ENCODE peak calls at places on chromosomes 5 and 9, in five cellular contexts. One of them, this sample, is unnamed.

GRCh38 chr5:163821142-163821541 is 315.7 kb downstream of the MAT2B start:
- DNase-seq in stimulated activated CD4-positive, alpha-beta T cell treated with anti-CD3 and anti-CD28 coated beads, Interleukin-2, amount 100 ng/mL, for 48 hours: no peak
- DNase-seq in DMS79: no peak
- DNase-seq in right cardiac atrium: no peak
- DNase-seq in cardiac muscle cell: no peak
- DNase-seq in this sample: no peak

GRCh38 chr5:90050135-90050534 is 359.4 kb downstream of the CETN3 start:
- DNase-seq in stimulated activated CD4-positive, alpha-beta T cell treated with anti-CD3 and anti-CD28 coated beads, Interleukin-2, amount 100 ng/mL, for 48 hours: no peak
- DNase-seq in DMS79: no peak
- DNase-seq in right cardiac atrium: no peak
- DNase-seq in cardiac muscle cell: no peak
- DNase-seq in this sample: no peak

GRCh38 chr5:123951204-123951977 is 439.4 kb downstream of the CSNK1G3 start:
- DNase-seq in stimulated activated CD4-positive, alpha-beta T cell treated with anti-CD3 and anti-CD28 coated beads, Interleukin-2, amount 100 ng/mL, for 48 hours: no peak
- DNase-seq in DMS79: no peak
- DNase-seq in right cardiac atrium: no peak
- DNase-seq in cardiac muscle cell: peak
- DNase-seq in this sample: no peak

GRCh38 chr9:5111696-5112095 is 73.7 kb downstream of the INSL6 start:
- DNase-seq in stimulated activated CD4-positive, alpha-beta T cell treated with anti-CD3 and anti-CD28 coated beads, Interleukin-2, amount 100 ng/mL, for 48 hours: no peak
- DNase-seq in DMS79: no peak
- DNase-seq in right cardiac atrium: no peak
- DNase-seq in cardiac muscle cell: no peak
- DNase-seq in this sample: no peak

GRCh38 chr9:133379153-133380086 is 3.3 kb downstream of the STKLD1 start:
- DNase-seq in stimulated activated CD4-positive, alpha-beta T cell treated with anti-CD3 and anti-CD28 coated beads, Interleukin-2, amount 100 ng/mL, for 48 hours: no peak
- DNase-seq in DMS79: no peak
- DNase-seq in right cardiac atrium: no peak
- DNase-seq in cardiac muscle cell: no peak
- DNase-seq in this sample: no peak

GRCh38 chr9:15570769-15571168 is 17.9 kb downstream of the CCDC171 start:
- DNase-seq in stimulated activated CD4-positive, alpha-beta T cell treated with anti-CD3 and anti-CD28 coated beads, Interleukin-2, amount 100 ng/mL, for 48 hours: no peak
- DNase-seq in DMS79: no peak
- DNase-seq in right cardiac atrium: no peak
- DNase-seq in cardiac muscle cell: no peak
- DNase-seq in this sample: no peak

GRCh38 chr5:10746711-10747110 is 14.3 kb downstream of the DAP start:
- DNase-seq in stimulated activated CD4-positive, alpha-beta T cell treated with anti-CD3 and anti-CD28 coated beads, Interleukin-2, amount 100 ng/mL, for 48 hours: no peak
- DNase-seq in DMS79: no peak
- DNase-seq in right cardiac atrium: no peak
- DNase-seq in cardiac muscle cell: no peak
- DNase-seq in this sample: no peak

GRCh38 chr5:159208508-159209437 is 580 bp downstream of the RNF145 start:
- DNase-seq in stimulated activated CD4-positive, alpha-beta T cell treated with anti-CD3 and anti-CD28 coated beads, Interleukin-2, amount 100 ng/mL, for 48 hours: peak
- DNase-seq in DMS79: no peak
- DNase-seq in right cardiac atrium: peak
- DNase-seq in cardiac muscle cell: peak
- DNase-seq in this sample: peak

GRCh38 chr5:164296603-164297080 is 791.2 kb downstream of the MAT2B start:
- DNase-seq in stimulated activated CD4-positive, alpha-beta T cell treated with anti-CD3 and anti-CD28 coated beads, Interleukin-2, amount 100 ng/mL, for 48 hours: no peak
- DNase-seq in DMS79: no peak
- DNase-seq in right cardiac atrium: no peak
- DNase-seq in cardiac muscle cell: peak
- DNase-seq in this sample: peak

GRCh38 chr5:102766295-102767090 is 11.4 kb downstream of the PAM start:
- DNase-seq in stimulated activated CD4-positive, alpha-beta T cell treated with anti-CD3 and anti-CD28 coated beads, Interleukin-2, amount 100 ng/mL, for 48 hours: no peak
- DNase-seq in DMS79: no peak
- DNase-seq in right cardiac atrium: no peak
- DNase-seq in cardiac muscle cell: no peak
- DNase-seq in this sample: no peak

GRCh38 chr9:28032178-28032532 is 458.9 kb upstream of the C9orf72 start:
- DNase-seq in stimulated activated CD4-positive, alpha-beta T cell treated with anti-CD3 and anti-CD28 coated beads, Interleukin-2, amount 100 ng/mL, for 48 hours: no peak
- DNase-seq in DMS79: no peak
- DNase-seq in right cardiac atrium: no peak
- DNase-seq in cardiac muscle cell: no peak
- DNase-seq in this sample: no peak

GRCh38 chr9:108125541-108125940 is 636.0 kb upstream of the KLF4 start:
- DNase-seq in stimulated activated CD4-positive, alpha-beta T cell treated with anti-CD3 and anti-CD28 coated beads, Interleukin-2, amount 100 ng/mL, for 48 hours: no peak
- DNase-seq in DMS79: no peak
- DNase-seq in right cardiac atrium: no peak
- DNase-seq in cardiac muscle cell: no peak
- DNase-seq in this sample: no peak

GRCh38 chr9:36716496-36716895 is 143.8 kb downstream of the MELK start:
- DNase-seq in stimulated activated CD4-positive, alpha-beta T cell treated with anti-CD3 and anti-CD28 coated beads, Interleukin-2, amount 100 ng/mL, for 48 hours: no peak
- DNase-seq in DMS79: no peak
- DNase-seq in right cardiac atrium: no peak
- DNase-seq in cardiac muscle cell: no peak
- DNase-seq in this sample: no peak

GRCh38 chr9:119811030-119811429 is 441.8 kb upstream of the BRINP1 start:
- DNase-seq in stimulated activated CD4-positive, alpha-beta T cell treated with anti-CD3 and anti-CD28 coated beads, Interleukin-2, amount 100 ng/mL, for 48 hours: no peak
- DNase-seq in DMS79: no peak
- DNase-seq in right cardiac atrium: peak
- DNase-seq in cardiac muscle cell: no peak
- DNase-seq in this sample: no peak

GRCh38 chr5:112757468-112758208 is 20.0 kb downstream of the APC start:
- DNase-seq in stimulated activated CD4-positive, alpha-beta T cell treated with anti-CD3 and anti-CD28 coated beads, Interleukin-2, amount 100 ng/mL, for 48 hours: no peak
- DNase-seq in DMS79: peak
- DNase-seq in right cardiac atrium: no peak
- DNase-seq in cardiac muscle cell: peak
- DNase-seq in this sample: no peak

GRCh38 chr5:180046656-180047055 is 24.9 kb downstream of the RNF130 start:
- DNase-seq in stimulated activated CD4-positive, alpha-beta T cell treated with anti-CD3 and anti-CD28 coated beads, Interleukin-2, amount 100 ng/mL, for 48 hours: no peak
- DNase-seq in DMS79: no peak
- DNase-seq in right cardiac atrium: no peak
- DNase-seq in cardiac muscle cell: no peak
- DNase-seq in this sample: no peak

GRCh38 chr5:54455413-54456157 is at the start of gene HSPB3:
- DNase-seq in stimulated activated CD4-positive, alpha-beta T cell treated with anti-CD3 and anti-CD28 coated beads, Interleukin-2, amount 100 ng/mL, for 48 hours: no peak
- DNase-seq in DMS79: no peak
- DNase-seq in right cardiac atrium: peak
- DNase-seq in cardiac muscle cell: peak
- DNase-seq in this sample: peak

GRCh38 chr9:134898319-134898718 is 17.7 kb downstream of the FCN2 start:
- DNase-seq in stimulated activated CD4-positive, alpha-beta T cell treated with anti-CD3 and anti-CD28 coated beads, Interleukin-2, amount 100 ng/mL, for 48 hours: no peak
- DNase-seq in DMS79: no peak
- DNase-seq in right cardiac atrium: no peak
- DNase-seq in cardiac muscle cell: no peak
- DNase-seq in this sample: no peak

GRCh38 chr5:173246135-173246495 is 11.1 kb upstream of the NKX2-5 start:
- DNase-seq in stimulated activated CD4-positive, alpha-beta T cell treated with anti-CD3 and anti-CD28 coated beads, Interleukin-2, amount 100 ng/mL, for 48 hours: no peak
- DNase-seq in DMS79: no peak
- DNase-seq in right cardiac atrium: no peak
- DNase-seq in cardiac muscle cell: no peak
- DNase-seq in this sample: no peak

GRCh38 chr5:132487841-132488555 is 2.6 kb downstream of the IRF1 start:
- DNase-seq in stimulated activated CD4-positive, alpha-beta T cell treated with anti-CD3 and anti-CD28 coated beads, Interleukin-2, amount 100 ng/mL, for 48 hours: no peak
- DNase-seq in DMS79: no peak
- DNase-seq in right cardiac atrium: no peak
- DNase-seq in cardiac muscle cell: no peak
- DNase-seq in this sample: no peak

GRCh38 chr5:81165493-81166119 is 67.5 kb upstream of the CKMT2 start:
- DNase-seq in stimulated activated CD4-positive, alpha-beta T cell treated with anti-CD3 and anti-CD28 coated beads, Interleukin-2, amount 100 ng/mL, for 48 hours: peak
- DNase-seq in DMS79: no peak
- DNase-seq in right cardiac atrium: peak
- DNase-seq in cardiac muscle cell: peak
- DNase-seq in this sample: peak

GRCh38 chr5:93145767-93146166 is 435.3 kb downstream of the NR2F1-AS1 start:
- DNase-seq in stimulated activated CD4-positive, alpha-beta T cell treated with anti-CD3 and anti-CD28 coated beads, Interleukin-2, amount 100 ng/mL, for 48 hours: no peak
- DNase-seq in DMS79: no peak
- DNase-seq in right cardiac atrium: no peak
- DNase-seq in cardiac muscle cell: no peak
- DNase-seq in this sample: no peak

GRCh38 chr5:78509884-78510769 is 138.4 kb downstream of the LHFPL2 start:
- DNase-seq in stimulated activated CD4-positive, alpha-beta T cell treated with anti-CD3 and anti-CD28 coated beads, Interleukin-2, amount 100 ng/mL, for 48 hours: peak
- DNase-seq in DMS79: no peak
- DNase-seq in right cardiac atrium: peak
- DNase-seq in cardiac muscle cell: peak
- DNase-seq in this sample: peak

GRCh38 chr5:94690778-94691177 is 72.3 kb downstream of the SLF1 start:
- DNase-seq in stimulated activated CD4-positive, alpha-beta T cell treated with anti-CD3 and anti-CD28 coated beads, Interleukin-2, amount 100 ng/mL, for 48 hours: no peak
- DNase-seq in DMS79: peak
- DNase-seq in right cardiac atrium: no peak
- DNase-seq in cardiac muscle cell: peak
- DNase-seq in this sample: no peak

GRCh38 chr5:102865510-102866314 is 110.6 kb downstream of the PAM start:
- DNase-seq in stimulated activated CD4-positive, alpha-beta T cell treated with anti-CD3 and anti-CD28 coated beads, Interleukin-2, amount 100 ng/mL, for 48 hours: peak
- DNase-seq in DMS79: no peak
- DNase-seq in right cardiac atrium: peak
- DNase-seq in cardiac muscle cell: peak
- DNase-seq in this sample: peak

GRCh38 chr5:57895766-57896165 is 413.2 kb upstream of the ACTBL2 start:
- DNase-seq in stimulated activated CD4-positive, alpha-beta T cell treated with anti-CD3 and anti-CD28 coated beads, Interleukin-2, amount 100 ng/mL, for 48 hours: no peak
- DNase-seq in DMS79: no peak
- DNase-seq in right cardiac atrium: no peak
- DNase-seq in cardiac muscle cell: peak
- DNase-seq in this sample: no peak

GRCh38 chr5:93654676-93655075 is 71.7 kb downstream of the NR2F1 start:
- DNase-seq in stimulated activated CD4-positive, alpha-beta T cell treated with anti-CD3 and anti-CD28 coated beads, Interleukin-2, amount 100 ng/mL, for 48 hours: no peak
- DNase-seq in DMS79: no peak
- DNase-seq in right cardiac atrium: no peak
- DNase-seq in cardiac muscle cell: peak
- DNase-seq in this sample: no peak

GRCh38 chr9:102483666-102484065 is 511.5 kb upstream of the CYLC2 start:
- DNase-seq in stimulated activated CD4-positive, alpha-beta T cell treated with anti-CD3 and anti-CD28 coated beads, Interleukin-2, amount 100 ng/mL, for 48 hours: no peak
- DNase-seq in DMS79: no peak
- DNase-seq in right cardiac atrium: no peak
- DNase-seq in cardiac muscle cell: no peak
- DNase-seq in this sample: no peak

GRCh38 chr5:158234323-158235158 is 375.6 kb upstream of the CLINT1 start:
- DNase-seq in stimulated activated CD4-positive, alpha-beta T cell treated with anti-CD3 and anti-CD28 coated beads, Interleukin-2, amount 100 ng/mL, for 48 hours: no peak
- DNase-seq in DMS79: no peak
- DNase-seq in right cardiac atrium: no peak
- DNase-seq in cardiac muscle cell: peak
- DNase-seq in this sample: no peak

GRCh38 chr9:99092643-99093491 is 12.0 kb upstream of the TGFBR1 start:
- DNase-seq in stimulated activated CD4-positive, alpha-beta T cell treated with anti-CD3 and anti-CD28 coated beads, Interleukin-2, amount 100 ng/mL, for 48 hours: peak
- DNase-seq in DMS79: no peak
- DNase-seq in right cardiac atrium: peak
- DNase-seq in cardiac muscle cell: no peak
- DNase-seq in this sample: no peak

GRCh38 chr5:136769900-136770684 is 404.7 kb upstream of the TRPC7 start:
- DNase-seq in stimulated activated CD4-positive, alpha-beta T cell treated with anti-CD3 and anti-CD28 coated beads, Interleukin-2, amount 100 ng/mL, for 48 hours: peak
- DNase-seq in DMS79: peak
- DNase-seq in right cardiac atrium: peak
- DNase-seq in cardiac muscle cell: peak
- DNase-seq in this sample: peak

GRCh38 chr9:17725399-17726010 is 146.6 kb downstream of the SH3GL2 start:
- DNase-seq in stimulated activated CD4-positive, alpha-beta T cell treated with anti-CD3 and anti-CD28 coated beads, Interleukin-2, amount 100 ng/mL, for 48 hours: no peak
- DNase-seq in DMS79: no peak
- DNase-seq in right cardiac atrium: no peak
- DNase-seq in cardiac muscle cell: no peak
- DNase-seq in this sample: no peak